ENCODE peak calls at places on chromosome 14, in ten cellular contexts. V is adrenal gland, W is suprapubic skin, D is RWPE1, U is left lung, X is foreskin keratinocyte, K is upper lobe of right lung, H is heart left ventricle, R is uterus, I is lung. L is an unnamed sample.
A peak's percentile ranks its signal among the peaks of the same experiment; 100 is the strongest.

GRCh38 chr14:69990319-69990718 is 111.1 kb downstream of the SMOC1 start:
- DNase-seq in V (no peak), W (no peak), D (no peak), U (no peak), X (no peak), K (no peak), H (no peak), R (no peak), I (no peak), L (no peak)

GRCh38 chr14:47555333-47555732 is 120.1 kb downstream of the MDGA2 start:
- DNase-seq in V (no peak), W (no peak), D (no peak), U (no peak), X (no peak), K (no peak), H (no peak), R (no peak), I (no peak), L (no peak)

GRCh38 chr14:101191086-101191881 is 287.8 kb upstream of the RTL1 start:
- DNase-seq in V (no peak), W (no peak), D (no peak), U (no peak), X (no peak), K (peak; percentile 46), H (no peak), R (no peak), I (no peak), L (peak; percentile 40)

GRCh38 chr14:45838597-45838996 is 585.6 kb upstream of the MIS18BP1 start:
- DNase-seq in V (no peak), W (no peak), D (peak; percentile 1), U (no peak), X (peak; percentile 4), K (no peak), H (no peak), R (no peak), I (no peak), L (no peak)

GRCh38 chr14:57487771-57488170 is 5.9 kb downstream of the CCDC198 start:
- DNase-seq in V (no peak), W (no peak), D (no peak), U (no peak), X (no peak), K (no peak), H (no peak), R (no peak), I (no peak), L (no peak)

GRCh38 chr14:53915364-53916014 is 41.1 kb downstream of the BMP4 start:
- DNase-seq in V (no peak), W (no peak), D (no peak), U (no peak), X (no peak), K (no peak), H (no peak), R (no peak), I (no peak), L (no peak)

GRCh38 chr14:55446833-55447232 is 6.4 kb upstream of the TBPL2 start:
- DNase-seq in V (peak; percentile 56), W (no peak), D (peak; percentile 65), U (no peak), X (peak; percentile 62), K (no peak), H (no peak), R (no peak), I (no peak), L (no peak)

GRCh38 chr14:55458800-55459577 is 18.6 kb upstream of the TBPL2 start:
- DNase-seq in V (no peak), W (no peak), D (peak; percentile 73), U (no peak), X (peak; percentile 75), K (no peak), H (no peak), R (no peak), I (no peak), L (no peak)

GRCh38 chr14:101925152-101925551 is 39.2 kb upstream of the DYNC1H1 start:
- DNase-seq in V (no peak), W (peak; percentile 33), D (no peak), U (no peak), X (no peak), K (no peak), H (no peak), R (no peak), I (no peak), L (no peak)

GRCh38 chr14:83287300-83287699 is 1753.6 kb upstream of the SEL1L start:
- DNase-seq in V (no peak), W (no peak), D (no peak), U (no peak), X (no peak), K (no peak), H (no peak), R (no peak), I (no peak), L (no peak)

GRCh38 chr14:67487937-67488893 is at the start of gene TMEM229B:
- DNase-seq in V (no peak), W (no peak), D (no peak), U (no peak), X (no peak), K (peak; percentile 70), H (peak; percentile 50), R (no peak), I (peak; percentile 38), L (no peak)

DNA sequence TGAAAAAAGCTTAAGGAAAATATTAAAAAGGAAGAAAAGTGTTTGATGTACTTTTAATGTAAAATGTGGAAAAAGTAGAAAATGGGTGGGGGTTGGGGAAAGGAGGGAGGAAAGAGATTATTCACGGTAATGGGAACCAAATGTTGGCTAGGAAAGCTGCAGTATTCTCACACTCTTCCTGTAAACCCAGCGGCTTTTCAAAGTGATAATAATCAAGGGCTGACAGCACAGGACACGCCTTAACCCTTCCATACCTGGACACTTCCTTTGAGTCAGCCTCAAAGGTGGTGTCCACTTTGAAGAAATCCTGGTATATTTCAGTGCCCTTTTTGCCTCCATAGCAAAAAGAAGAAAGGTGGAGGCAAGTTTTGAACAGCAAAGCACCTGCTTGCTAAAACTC is 139.2 kb downstream of the TGFB3 start:
- DNase-seq in V (no peak), W (no peak), D (no peak), U (no peak), X (no peak), K (no peak), H (no peak), R (no peak), I (no peak), L (no peak)
- H3K27ac ChIP-seq in V (no peak overlapping the region), W (no peak overlapping the region), D (no peak overlapping the region), U (no peak overlapping the region), X (no peak overlapping the region), K (no peak overlapping the region), H (no peak overlapping the region), R (peak overlapping the region; percentile 16), I (no peak overlapping the region), L (no peak overlapping the region)

GRCh38 chr14:103382375-103382774 is 2.8 kb upstream of the MARK3 start:
- DNase-seq in V (no peak), W (no peak), D (peak; percentile 55), U (no peak), X (peak; percentile 81), K (no peak), H (no peak), R (no peak), I (no peak), L (no peak)

GRCh38 chr14:103384450-103385152 is 614 bp upstream of the MARK3 start:
- DNase-seq in V (peak; percentile 33), W (peak; percentile 74), D (no peak), U (no peak), X (no peak), K (no peak), H (peak; percentile 17), R (no peak), I (no peak), L (no peak)

GRCh38 chr14:103385994-103386491 is 828 bp downstream of the MARK3 start:
- DNase-seq in V (peak; percentile 46), W (peak; percentile 70), D (no peak), U (peak; percentile 82), X (no peak), K (no peak), H (peak; percentile 20), R (no peak), I (no peak), L (no peak)

GRCh38 chr14:103386632-103387329 is 1.6 kb downstream of the MARK3 start:
- DNase-seq in V (no peak), W (no peak), D (no peak), U (no peak), X (no peak), K (no peak), H (no peak), R (no peak), I (no peak), L (no peak)

DNA sequence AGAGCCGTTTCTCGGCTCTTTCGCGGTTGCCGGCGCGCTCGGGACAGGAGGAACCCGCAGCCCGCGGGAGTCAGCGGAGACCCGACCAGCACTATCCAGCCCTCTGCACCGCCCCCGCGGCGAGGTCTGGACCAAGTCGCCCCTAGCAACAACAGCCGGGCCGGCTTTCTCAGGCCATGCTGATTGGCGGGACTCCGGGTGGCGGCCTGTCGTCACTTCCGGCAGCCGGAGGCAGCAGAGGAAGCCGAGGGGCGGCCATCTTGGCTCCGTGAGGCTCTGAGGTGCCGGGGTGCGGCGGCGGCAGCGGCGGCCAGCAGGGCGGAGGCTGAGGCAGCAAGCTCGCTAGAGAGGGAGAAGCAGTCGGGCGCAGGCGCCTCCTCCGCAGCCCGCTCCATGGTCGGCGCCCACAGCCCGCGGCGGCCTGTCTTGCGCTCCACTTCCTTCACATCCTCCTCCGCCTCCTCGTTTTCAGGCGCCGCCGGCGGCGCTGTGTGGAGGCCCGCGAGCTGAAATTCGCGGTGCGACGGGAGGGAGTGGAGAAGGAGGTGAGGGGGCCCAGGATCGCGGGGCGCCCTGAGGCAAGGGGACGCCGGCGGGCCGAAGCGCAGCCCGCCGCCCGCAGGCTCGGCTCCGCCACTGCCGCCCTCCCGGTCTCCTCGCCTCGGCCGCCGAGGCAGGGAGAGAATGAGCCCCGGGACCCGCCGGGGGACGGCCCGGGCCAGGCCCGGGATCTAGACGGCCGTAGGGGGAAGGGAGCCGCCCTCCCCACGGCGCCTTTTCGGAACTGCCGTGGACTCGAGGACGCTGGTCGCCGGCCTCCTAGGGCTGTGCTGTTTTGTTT is at the start of gene MARK3:
- DNase-seq in V (peak; percentile 96), W (peak; percentile 98), D (peak; percentile 97), U (peak; percentile 99), X (peak; percentile 80), K (peak; percentile 99), H (peak; percentile 98), R (peak; percentile 97), I (peak; percentile 97), L (peak; percentile 98)
- TF ChIP-seq CTCF in V (no peak), W (peak; percentile 21), D (peak; percentile 15), U (no peak), X (peak; percentile 30), K (no peak), H (peak; percentile 13), R (peak; percentile 21), I (no peak), L (no peak)

DNA sequence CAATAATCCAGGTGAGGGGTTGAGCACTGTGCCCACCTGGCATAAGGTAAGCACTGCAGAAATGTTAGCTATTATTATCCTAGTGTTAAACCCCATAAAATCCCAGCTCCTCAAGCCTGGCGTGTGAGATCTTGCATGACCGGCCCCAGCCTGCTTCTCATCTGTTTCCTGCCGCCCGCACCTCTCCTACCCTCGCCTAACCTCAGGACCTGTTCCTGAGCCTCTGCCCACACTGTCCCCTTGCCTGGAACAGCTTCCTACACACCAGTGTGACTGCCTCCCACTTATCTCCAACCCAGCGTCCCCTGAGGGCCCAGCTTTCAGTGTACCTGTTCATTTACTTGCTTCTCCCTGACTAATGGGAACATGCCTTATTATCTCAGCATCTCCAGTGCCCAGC is 24.7 kb downstream of the ISCA2 start:
- DNase-seq in V (no peak), W (no peak), D (no peak), U (no peak), X (no peak), K (peak; percentile 34), H (no peak), R (no peak), I (no peak), L (no peak)
- H3K27ac ChIP-seq in V (no peak overlapping the region), W (no peak overlapping the region), D (peak overlapping the region; percentile 41), U (no peak overlapping the region), X (no peak overlapping the region), K (no peak overlapping the region), H (no peak overlapping the region), R (no peak overlapping the region), I (no peak overlapping the region), L (no peak overlapping the region)

GRCh38 chr14:34912182-34912581 is 37.0 kb upstream of the BAZ1A start:
- DNase-seq in V (no peak), W (no peak), D (no peak), U (no peak), X (no peak), K (no peak), H (no peak), R (no peak), I (no peak), L (no peak)
- TF ChIP-seq CTCF in V (no peak), W (no peak), D (no peak), U (no peak), X (no peak), K (no peak), H (no peak), R (no peak), I (no peak), L (no peak)